ENCODE peak calls at places on chromosome 3, in nine cellular contexts. P, S, G, W, J, B, C, K and N are unnamed samples.

GRCh38 chr3:124032351-124032880 is 40.5 kb upstream of the ROPN1 start:
- DNase-seq in P (peak; percentile 10), S (no peak), G (no peak), W (peak; percentile 73), J (peak; percentile 8), B (peak; percentile 73), C (no peak), K (no peak), N (no peak)

GRCh38 chr3:65857327-65857726 is 181.4 kb downstream of the MAGI1 start:
- DNase-seq in P (no peak), S (no peak), G (no peak), W (no peak), J (no peak), B (no peak), C (no peak), K (no peak), N (no peak)

GRCh38 chr3:159788291-159788690 is 200.3 kb upstream of the IL12A start:
- DNase-seq in P (peak; percentile 75), S (no peak), G (no peak), W (no peak), J (no peak), B (no peak), C (no peak), K (peak; percentile 85), N (no peak)

GRCh38 chr3:142858043-142858442 is 30.8 kb downstream of the PCOLCE2 start:
- DNase-seq in P (no peak), S (no peak), G (no peak), W (no peak), J (no peak), B (no peak), C (no peak), K (no peak), N (no peak)

GRCh38 chr3:29370451-29371420 is 89.9 kb downstream of the RBMS3 start:
- DNase-seq in P (no peak), S (no peak), G (no peak), W (no peak), J (no peak), B (no peak), C (no peak), K (peak; percentile 34), N (no peak)

GRCh38 chr3:12370758-12371157 is 81.9 kb downstream of the PPARG start:
- DNase-seq in P (peak; percentile 31), S (no peak), G (no peak), W (no peak), J (peak; percentile 23), B (no peak), C (no peak), K (peak; percentile 20), N (no peak)

GRCh38 chr3:143972495-143973351 is 1.1 kb downstream of the DIPK2A start:
- DNase-seq in P (peak; percentile 86), S (peak; percentile 91), G (peak; percentile 70), W (peak; percentile 84), J (peak; percentile 73), B (peak; percentile 88), C (peak; percentile 88), K (peak; percentile 71), N (peak; percentile 61)

GRCh38 chr3:154552338-154552737 is 122.3 kb upstream of the GPR149 start:
- DNase-seq in P (no peak), S (no peak), G (no peak), W (no peak), J (no peak), B (no peak), C (peak; percentile 10), K (no peak), N (no peak)

GRCh38 chr3:65245133-65246076 is 557.6 kb upstream of the ADAMTS9 start:
- DNase-seq in P (peak; percentile 26), S (no peak), G (no peak), W (no peak), J (no peak), B (no peak), C (no peak), K (peak; percentile 12), N (no peak)

GRCh38 chr3:34254285-34254684 is 455.9 kb downstream of the PDCD6IP start:
- DNase-seq in P (no peak), S (no peak), G (no peak), W (no peak), J (no peak), B (no peak), C (no peak), K (no peak), N (no peak)

GRCh38 chr3:57755368-57756021 is 614 bp upstream of the SLMAP start:
- DNase-seq in P (peak; percentile 56), S (no peak), G (peak; percentile 22), W (no peak), J (peak; percentile 44), B (peak; percentile 73), C (peak; percentile 77), K (peak; percentile 74), N (no peak)

GRCh38 chr3:139718415-139718814 is 40.6 kb upstream of the NMNAT3 start:
- DNase-seq in P (peak; percentile 47), S (no peak), G (peak; percentile 24), W (peak; percentile 53), J (peak; percentile 25), B (no peak), C (no peak), K (peak; percentile 25), N (no peak)

GRCh38 chr3:52065264-52065756 is 8.9 kb upstream of the DUSP7 start:
- DNase-seq in P (no peak), S (peak; percentile 66), G (no peak), W (no peak), J (no peak), B (no peak), C (no peak), K (no peak), N (no peak)

DNA sequence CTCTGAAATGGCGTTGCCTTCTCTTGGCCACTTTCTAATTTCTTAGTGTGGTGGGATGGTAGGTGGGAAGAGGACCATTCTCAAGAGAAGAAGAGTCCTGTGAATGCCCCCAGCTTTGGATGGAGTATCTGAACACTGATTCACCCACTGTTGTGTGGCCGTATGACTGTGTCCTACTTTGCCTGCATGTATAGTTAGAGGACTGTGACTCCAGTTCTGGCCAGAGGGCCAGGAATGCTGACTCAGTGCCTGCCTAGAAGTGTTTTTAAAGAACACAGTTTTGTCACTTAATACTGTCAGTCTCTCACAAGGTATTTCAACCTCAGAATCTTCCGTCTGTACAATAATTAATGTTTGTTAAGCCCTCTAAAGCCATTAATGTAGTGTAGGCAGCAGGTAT is 2.1 kb downstream of the SEC61A1 start:
- DNase-seq in P (peak; percentile 41), S (no peak), G (no peak), W (no peak), J (no peak), B (no peak), C (no peak), K (peak; percentile 61), N (no peak)
- H3K4me3 ChIP-seq in P (peak overlapping the region; percentile 95), S (no peak overlapping the region), G (peak overlapping the region; percentile 99), W (peak overlapping the region; percentile 98), J (peak overlapping the region; percentile 85), B (peak overlapping the region; percentile 8), C (peak overlapping the region; percentile 88), K (peak overlapping the region; percentile 100), N (peak overlapping the region; percentile 68)

GRCh38 chr3:48919215-48920138 is 835 bp downstream of the ARIH2 start:
- DNase-seq in P (peak; percentile 41), S (peak; percentile 70), G (peak; percentile 29), W (peak; percentile 62), J (peak; percentile 58), B (no peak), C (peak; percentile 81), K (peak; percentile 42), N (no peak)
- TF ChIP-seq CTCF in P (no peak), S (no peak), G (no peak), W (no peak), J (no peak), B (no peak), C (no peak), K (no peak), N (no peak)

GRCh38 chr3:112974894-112975293 is at the start of gene CD200R1:
- DNase-seq in P (no peak), S (no peak), G (no peak), W (no peak), J (no peak), B (no peak), C (no peak), K (no peak), N (no peak)

GRCh38 chr3:112972158-112972557 is 2.7 kb downstream of the CD200R1 start:
- DNase-seq in P (no peak), S (no peak), G (no peak), W (no peak), J (no peak), B (no peak), C (no peak), K (no peak), N (no peak)

GRCh38 chr3:112976001-112976400 is 1.1 kb upstream of the CD200R1 start:
- DNase-seq in P (no peak), S (no peak), G (no peak), W (no peak), J (no peak), B (no peak), C (no peak), K (no peak), N (no peak)

GRCh38 chr3:112973325-112974177 is 1.4 kb downstream of the CD200R1 start:
- DNase-seq in P (no peak), S (no peak), G (no peak), W (no peak), J (no peak), B (no peak), C (no peak), K (no peak), N (no peak)

DNA sequence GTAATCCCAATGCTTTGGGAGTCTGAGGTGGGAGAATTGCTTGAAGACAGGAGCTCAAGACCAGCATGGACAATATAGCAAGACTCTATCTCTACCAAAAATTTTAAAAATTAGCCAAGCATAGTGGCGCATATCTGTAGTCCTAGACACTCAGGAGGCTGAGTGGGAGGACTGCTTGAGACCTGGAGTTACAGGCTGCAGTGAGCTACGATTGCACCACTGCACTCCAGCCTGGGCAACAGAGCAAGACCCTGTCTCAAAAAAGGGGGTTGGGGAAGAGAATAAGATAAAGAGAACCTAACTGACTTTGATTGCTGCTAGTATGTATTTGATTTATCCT is 755 bp downstream of the CD200R1 start:
- DNase-seq in P (no peak), S (no peak), G (no peak), W (no peak), J (no peak), B (no peak), C (no peak), K (no peak), N (no peak)
- H3K4me3 ChIP-seq in P (no peak overlapping the region), S (no peak overlapping the region), G (no peak overlapping the region), W (peak overlapping the region; percentile 39), J (no peak overlapping the region), B (peak overlapping the region; percentile 20), C (no peak overlapping the region), K (no peak overlapping the region), N (no peak overlapping the region)

DNA sequence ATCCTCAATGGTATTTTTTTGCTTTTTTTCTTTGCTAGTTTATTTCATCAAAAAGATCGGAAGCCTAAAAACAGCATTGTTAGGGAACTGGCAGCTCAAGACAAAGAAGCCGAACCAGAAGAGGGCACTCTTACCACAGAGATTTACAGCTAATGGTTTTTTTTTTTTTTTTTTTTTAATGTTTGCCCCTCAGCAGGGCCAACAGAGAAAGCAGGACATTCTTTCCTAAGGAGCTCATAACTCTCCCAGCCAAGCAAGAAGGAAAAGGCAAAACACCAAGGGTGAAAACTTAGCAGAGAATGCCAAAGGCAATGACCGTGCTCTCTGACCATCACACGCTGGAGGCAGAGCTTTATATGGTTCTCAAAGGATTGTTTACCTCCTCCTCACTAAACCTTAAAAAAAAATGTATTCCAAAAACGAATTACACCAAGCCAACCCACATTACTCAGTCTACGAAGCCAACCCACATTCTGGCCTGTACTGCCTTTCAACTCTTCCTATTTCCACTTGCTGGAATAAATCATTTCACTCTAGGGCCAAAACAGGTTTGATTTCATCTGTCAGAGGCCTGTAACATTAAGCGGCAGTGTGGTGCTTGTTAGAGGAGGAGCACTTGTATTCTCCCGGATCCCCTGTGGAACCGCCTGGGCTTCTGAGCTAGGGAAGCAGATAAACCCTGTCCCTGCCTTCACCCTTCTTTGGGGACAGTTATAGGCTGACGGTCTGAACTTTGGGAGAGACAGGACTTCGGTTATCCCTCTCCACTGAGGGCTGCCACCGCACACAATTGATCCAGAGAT is 35.6 kb upstream of the GYG1 start:
- DNase-seq in P (peak; percentile 95), S (no peak), G (peak; percentile 50), W (peak; percentile 56), J (peak; percentile 19), B (peak; percentile 90), C (peak; percentile 70), K (peak; percentile 93), N (peak; percentile 67)
- TF ChIP-seq CTCF in P (peak; percentile 72), S (no peak), G (peak; percentile 72), W (peak; percentile 61), J (peak; percentile 89), B (peak; percentile 49), C (peak; percentile 91), K (peak; percentile 66), N (peak; percentile 73)